ENCODE peak calls at places on chromosomes 7 and 10, in five cellular contexts. R is HepG2, G is K562, U is HCT116, F is H1. K is an unnamed sample.

GRCh38 chr10:102068216-102068615 is 3.1 kb downstream of the HPS6 start:
- DNase-seq in G (peak; percentile 46), F (no peak), R (no peak), U (no peak), K (no peak)

GRCh38 chr10:15348579-15348978 is 22.5 kb downstream of the FAM171A1 start:
- DNase-seq in F (no peak), U (no peak), G (no peak), R (no peak), K (no peak)

GRCh38 chr7:123865517-123866117 is 20.6 kb downstream of the HYAL4 start:
- DNase-seq in R (peak; percentile 62), G (peak; percentile 42), U (peak; percentile 49), F (no peak), K (peak; percentile 58)

GRCh38 chr10:74047304-74047703 is 49.4 kb downstream of the VCL start:
- DNase-seq in G (no peak), U (no peak), R (no peak), F (no peak), K (no peak)

GRCh38 chr10:81873932-81874816 is 820 bp upstream of the NRG3 start:
- DNase-seq in G (no peak), R (no peak), U (no peak), F (no peak), K (peak; percentile 62)

GRCh38 chr10:16856092-16856491 is 38.9 kb upstream of the RSU1 start:
- DNase-seq in G (no peak), U (no peak), R (no peak), F (no peak), K (no peak)

GRCh38 chr7:16726189-16726588 is 27.4 kb upstream of the TSPAN13 start:
- DNase-seq in R (peak; percentile 9), G (no peak), U (no peak), F (no peak), K (no peak)

GRCh38 chr7:132131196-132131595 is 445.1 kb downstream of the PLXNA4 start:
- DNase-seq in U (no peak), F (no peak), R (no peak), G (no peak), K (no peak)

GRCh38 chr10:116892873-116893685 is 43.8 kb downstream of the ENO4 start:
- DNase-seq in G (no peak), U (no peak), R (no peak), F (no peak), K (no peak)

GRCh38 chr10:21528452-21529235 is 3.2 kb upstream of the SKIDA1 start:
- DNase-seq in F (no peak), R (no peak), G (no peak), U (no peak), K (no peak)

GRCh38 chr10:104559935-104560334 is 81.2 kb upstream of the SORCS3 start:
- DNase-seq in F (no peak), R (no peak), U (no peak), G (no peak), K (no peak)

GRCh38 chr7:97004931-97005763 is at the start of gene DLX6:
- DNase-seq in G (no peak), U (no peak), F (no peak), R (peak; percentile 93), K (peak; percentile 88)

GRCh38 chr7:32479574-32480200 is 10.5 kb downstream of the LSM5 start:
- DNase-seq in U (peak; percentile 49), G (peak; percentile 56), R (peak; percentile 54), F (no peak), K (peak; percentile 67)

GRCh38 chr10:133257489-133258065 is 19.1 kb downstream of the ADAM8 start:
- DNase-seq in G (peak; percentile 53), U (no peak), F (no peak), R (no peak), K (no peak)

GRCh38 chr10:16009736-16010259 is 149.5 kb upstream of the MINDY3 start:
- DNase-seq in G (no peak), R (no peak), F (no peak), U (no peak), K (no peak)

GRCh38 chr10:75335983-75336382 is 65.6 kb downstream of the ZNF503 start:
- DNase-seq in R (no peak), G (no peak), F (no peak), U (no peak), K (no peak)

GRCh38 chr10:125174360-125174759 is 14.0 kb upstream of the CTBP2 start:
- DNase-seq in U (no peak), F (no peak), G (no peak), R (no peak), K (no peak)

GRCh38 chr10:78576276-78576675 is 492.5 kb upstream of the ZMIZ1 start:
- DNase-seq in U (no peak), R (no peak), G (no peak), F (no peak), K (no peak)

GRCh38 chr10:63256047-63256773 is 123.1 kb downstream of the NRBF2 start:
- DNase-seq in U (no peak), G (no peak), R (no peak), F (no peak), K (no peak)

GRCh38 chr10:69899727-69900595 is 98.3 kb downstream of the COL13A1 start:
- DNase-seq in U (no peak), F (no peak), R (no peak), G (no peak), K (peak; percentile 42)

GRCh38 chr10:69904533-69904932 is 102.8 kb downstream of the COL13A1 start:
- DNase-seq in G (no peak), U (no peak), R (no peak), F (no peak), K (no peak)

GRCh38 chr10:69901022-69901421 is 99.3 kb downstream of the COL13A1 start:
- DNase-seq in F (no peak), G (no peak), R (no peak), U (no peak), K (no peak)

GRCh38 chr10:69902835-69903535 is 101.3 kb downstream of the COL13A1 start:
- DNase-seq in G (no peak), U (no peak), F (no peak), R (no peak), K (no peak)

DNA sequence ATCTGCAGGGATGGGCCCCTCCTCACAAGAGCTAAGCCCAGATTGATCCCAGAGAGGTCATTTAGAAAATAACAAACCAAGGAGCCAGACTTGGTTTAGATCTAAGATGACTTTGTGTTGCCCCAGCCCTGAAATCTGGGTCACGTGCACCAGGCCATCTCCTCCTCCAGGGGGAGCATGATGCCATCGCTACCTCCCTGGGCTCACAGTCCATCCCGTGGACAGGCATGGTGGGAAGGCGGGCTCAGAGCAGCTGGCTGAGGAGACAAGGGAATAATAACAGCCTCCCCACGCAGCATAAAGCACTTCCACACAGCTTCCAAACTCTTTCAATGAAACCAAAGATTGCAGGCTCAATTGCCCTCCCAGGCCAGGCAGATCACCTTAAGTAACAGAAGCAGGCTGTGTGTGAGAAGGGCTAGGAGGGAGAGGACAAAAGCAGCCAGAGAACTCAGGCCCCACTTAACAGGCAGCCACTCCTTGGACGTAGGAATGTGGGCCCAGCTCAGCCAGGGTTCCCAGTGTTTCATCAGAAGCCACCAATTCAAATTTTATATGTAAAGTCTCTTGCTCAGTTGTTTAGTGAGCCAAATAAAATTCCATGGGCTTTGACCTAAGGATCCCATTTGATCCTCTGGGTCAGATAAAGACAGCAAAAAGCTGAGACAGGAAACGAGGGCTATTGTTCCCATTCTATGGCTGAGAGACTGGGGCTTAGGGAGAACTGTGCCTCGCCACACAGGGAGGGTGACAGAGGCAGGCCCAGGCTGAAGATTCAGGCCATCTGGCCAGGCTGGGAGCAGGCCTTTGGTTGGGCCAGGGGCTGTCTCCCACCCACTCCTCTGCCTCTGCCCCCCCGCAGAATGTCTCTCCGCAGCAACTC is 100.2 kb downstream of the COL13A1 start:
- DNase-seq in G (peak; percentile 78), U (peak; percentile 28), F (peak; percentile 31), R (peak; percentile 50), K (peak; percentile 51)
- H3K9ac ChIP-seq in G (no peak overlapping the region), U (no peak overlapping the region), F (no peak overlapping the region), R (no peak overlapping the region), K (peak overlapping the region; percentile 3)

DNA sequence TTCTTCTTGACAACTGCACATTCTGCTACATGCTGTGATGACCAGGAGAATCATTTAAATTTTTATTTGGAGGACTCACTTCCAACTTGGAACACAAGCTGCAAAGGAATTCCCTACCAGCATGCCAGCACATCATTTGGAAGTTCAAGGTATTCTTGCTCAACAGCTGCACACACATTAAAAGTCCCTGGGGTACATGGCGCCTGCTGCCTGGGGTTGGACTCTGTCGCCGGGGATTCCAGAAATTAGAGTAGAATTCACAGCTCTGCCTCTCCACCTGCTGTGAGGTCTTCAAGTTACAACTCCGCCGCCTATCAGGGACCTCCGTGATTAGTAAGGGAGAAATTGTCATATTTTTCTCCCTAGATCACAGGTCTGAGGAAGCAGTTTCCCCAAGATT is 1.1 kb downstream of the ZNF32 start:
- DNase-seq in G (no peak), R (peak; percentile 18), F (no peak), U (no peak), K (no peak)
- H3K4me3 ChIP-seq in G (peak overlapping the region; percentile 63), R (peak overlapping the region; percentile 68), F (peak overlapping the region; percentile 67), U (peak overlapping the region; percentile 59), K (peak overlapping the region; percentile 72)

DNA sequence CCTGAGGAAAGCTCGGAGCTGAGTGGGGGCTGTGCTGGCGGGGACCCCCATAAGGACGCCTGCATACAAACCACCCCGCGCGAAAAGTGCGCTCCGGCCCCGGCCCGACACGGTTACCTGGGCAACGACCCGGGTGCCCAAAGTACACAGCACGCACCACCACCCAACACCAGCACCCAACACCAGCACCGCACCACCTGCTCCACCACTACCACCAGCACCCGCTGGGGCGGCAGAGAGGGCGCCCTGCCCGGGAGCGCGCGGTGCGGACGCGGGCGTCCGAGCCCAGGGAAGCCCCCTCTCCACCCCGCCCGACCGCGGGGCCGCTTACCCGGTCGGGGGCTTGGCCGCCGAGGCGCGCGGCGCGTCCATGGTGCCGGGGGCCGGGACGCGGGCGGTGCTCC is 345 bp downstream of the COBL start:
- DNase-seq in R (no peak), G (no peak), U (no peak), F (no peak), K (no peak)
- TF ChIP-seq ZNF274 in R (no peak), G (no peak), U (no peak), F (no peak), K (no peak)

DNA sequence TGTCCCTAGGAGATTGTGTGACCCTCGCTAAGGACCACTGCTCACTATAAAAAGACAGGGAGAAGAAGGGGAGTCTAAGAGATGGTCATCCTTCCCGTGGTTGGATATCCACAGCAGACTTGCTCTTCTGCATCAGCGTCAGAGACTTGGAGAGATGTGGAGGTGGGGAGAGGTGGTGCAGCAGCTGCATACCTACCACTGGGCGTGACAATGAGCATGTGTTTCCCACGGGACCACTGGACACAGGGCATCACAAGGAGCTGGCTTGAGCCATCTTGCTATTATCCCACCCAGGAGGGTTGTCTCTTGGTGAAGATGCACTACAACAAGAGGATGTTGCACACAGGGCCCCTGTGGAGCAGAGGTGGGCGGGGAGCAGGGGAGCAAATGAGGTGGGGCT is 18.8 kb upstream of the ANKRD1 start:
- DNase-seq in U (no peak), F (no peak), R (no peak), G (no peak), K (no peak)
- H3K9ac ChIP-seq in U (no peak overlapping the region), F (no peak overlapping the region), R (no peak overlapping the region), G (no peak overlapping the region), K (no peak overlapping the region)

GRCh38 chr7:143265017-143265693 is 1.9 kb downstream of the GSTK1 start:
- DNase-seq in G (no peak), R (no peak), U (no peak), F (no peak), K (no peak)
- H3K4me3 ChIP-seq in G (no peak overlapping the region), R (no peak overlapping the region), U (no peak overlapping the region), F (no peak overlapping the region), K (no peak overlapping the region)